ENCODE peak calls at places on chromosomes 7 and 10, in seven cellular contexts. Y is body of pancreas, B is gastrocnemius medialis, X is GM12878, C is Peyer's patch, H is right lobe of liver, Z is tibial nerve. A is an unnamed sample.

GRCh38 chr10:80473692-80474596 is 19.8 kb downstream of the TSPAN14 start:
- DNase-seq in Z (no peak), X (no peak), C (no peak), Y (no peak), H (no peak), B (no peak), A (no peak)

GRCh38 chr7:74575083-74575803 is 82.3 kb upstream of the GTF2I start:
- DNase-seq in C (no peak), Z (no peak), Y (no peak), X (no peak), H (no peak), B (no peak), A (no peak)

GRCh38 chr10:69475433-69475830 is 24.2 kb downstream of the TSPAN15 start:
- DNase-seq in Z (no peak), B (no peak), Y (no peak), H (no peak), C (no peak), X (no peak), A (no peak)

GRCh38 chr10:49309691-49310371 is 10.9 kb downstream of the C10orf71 start:
- DNase-seq in C (peak; percentile 63), H (no peak), X (peak; percentile 41), B (no peak), Y (no peak), Z (no peak), A (no peak)

GRCh38 chr7:3285652-3286051 is 15.4 kb upstream of the SDK1 start:
- DNase-seq in B (no peak), Y (no peak), H (no peak), Z (no peak), C (no peak), X (no peak), A (no peak)

GRCh38 chr10:86057708-86058107 is 308.9 kb downstream of the GRID1 start:
- DNase-seq in B (no peak), Z (no peak), C (no peak), Y (no peak), H (no peak), X (no peak), A (no peak)

GRCh38 chr10:127293640-127294039 is 97.2 kb upstream of the INSYN2A start:
- DNase-seq in Z (no peak), C (no peak), B (no peak), H (no peak), Y (no peak), X (no peak), A (no peak)

GRCh38 chr7:13042605-13043236 is 355.3 kb downstream of the ARL4A start:
- DNase-seq in C (no peak), Y (no peak), H (no peak), X (no peak), Z (no peak), B (no peak), A (no peak)

GRCh38 chr7:41459623-41460256 is 243.2 kb downstream of the INHBA start:
- DNase-seq in Y (no peak), C (no peak), B (no peak), H (peak; percentile 29), X (no peak), Z (no peak), A (no peak)

GRCh38 chr10:71706216-71707121 is 13.1 kb downstream of the C10orf105 start:
- DNase-seq in Z (no peak), C (no peak), H (no peak), B (no peak), X (no peak), Y (no peak), A (no peak)

GRCh38 chr7:29806793-29807178 is 478 bp downstream of the WIPF3 start:
- DNase-seq in H (no peak), C (no peak), Z (no peak), X (no peak), Y (no peak), B (no peak), A (peak; percentile 37)

GRCh38 chr7:141225916-141226618 is 152.2 kb downstream of the TMEM178B start:
- DNase-seq in H (no peak), X (peak; percentile 3), B (no peak), C (no peak), Y (no peak), Z (no peak), A (no peak)

GRCh38 chr7:28433604-28434254 is 21.4 kb downstream of the CREB5 start:
- DNase-seq in C (no peak), Y (no peak), X (no peak), B (no peak), H (no peak), Z (peak; percentile 27), A (no peak)

GRCh38 chr7:77738871-77739270 is 42.6 kb downstream of the RSBN1L start:
- DNase-seq in B (no peak), Y (no peak), Z (no peak), H (no peak), C (no peak), X (no peak), A (no peak)

GRCh38 chr10:71205468-71205867 is 6.9 kb upstream of the UNC5B start:
- DNase-seq in C (no peak), Y (no peak), H (no peak), B (no peak), X (no peak), Z (no peak), A (no peak)

GRCh38 chr7:57868771-57869483 is 418.9 kb downstream of the ZNF716 start:
- DNase-seq in C (no peak), Y (peak; percentile 11), B (no peak), H (peak; percentile 35), Z (no peak), X (no peak), A (no peak)

GRCh38 chr10:106175760-106176377 is 988.6 kb downstream of the SORCS1 start:
- DNase-seq in Y (no peak), X (no peak), H (no peak), B (no peak), C (no peak), Z (no peak), A (no peak)

GRCh38 chr7:154913645-154914579 is 89.0 kb downstream of the PAXIP1 start:
- DNase-seq in B (peak; percentile 51), C (peak; percentile 87), H (peak; percentile 91), Y (peak; percentile 93), Z (peak; percentile 92), X (no peak), A (no peak)

GRCh38 chr10:4326647-4327046 is 499.4 kb upstream of the AKR1E2 start:
- DNase-seq in Z (no peak), X (no peak), Y (no peak), H (no peak), C (no peak), B (no peak), A (no peak)

GRCh38 chr10:96833220-96834001 is 1.3 kb downstream of the LCOR start:
- DNase-seq in B (peak; percentile 12), X (no peak), C (no peak), H (no peak), Y (peak; percentile 21), Z (no peak), A (no peak)

GRCh38 chr10:98259606-98260319 is 8.2 kb downstream of the LOXL4 start:
- DNase-seq in C (no peak), Y (no peak), B (no peak), X (no peak), H (no peak), Z (no peak), A (peak; percentile 79)

GRCh38 chr10:11120711-11121110 is 103.0 kb downstream of the CELF2 start:
- DNase-seq in B (no peak), C (no peak), Z (no peak), Y (no peak), H (no peak), X (no peak), A (no peak)

DNA sequence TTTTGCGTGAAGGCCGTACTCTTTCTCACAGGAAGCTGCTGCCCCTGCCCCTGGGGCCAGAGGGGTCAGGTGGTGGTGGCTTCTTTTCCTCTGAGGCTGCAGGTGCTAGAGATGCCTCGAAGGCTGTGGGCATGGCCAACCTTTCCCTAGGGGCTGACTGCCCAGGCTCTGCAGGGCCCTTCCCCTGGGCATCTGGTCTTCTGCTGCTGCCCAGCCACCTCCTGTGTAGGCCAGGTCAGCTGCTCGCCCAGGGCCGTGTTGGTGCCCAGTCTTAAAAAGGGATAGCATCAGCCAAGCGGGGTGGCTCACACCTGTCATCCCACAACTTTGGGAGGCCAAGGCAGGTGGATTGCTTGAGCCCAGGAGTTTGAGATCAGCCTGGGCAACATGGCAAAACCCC is 114.3 kb downstream of the FAM53B start:
- DNase-seq in X (no peak), H (no peak), B (no peak), Z (no peak), C (no peak), Y (no peak), A (no peak)
- TF ChIP-seq POLR2A in X (no peak), H (no peak), B (no peak), Z (no peak), C (no peak), Y (no peak), A (no peak)

GRCh38 chr10:3172446-3173172 is at the start of gene PITRM1:
- DNase-seq in Y (peak; percentile 99), Z (peak; percentile 97), B (peak; percentile 99), H (peak; percentile 99), X (peak; percentile 95), C (peak; percentile 99), A (peak; percentile 100)
- TF ChIP-seq POLR2A in Y (peak; percentile 99), Z (peak; percentile 93), B (peak; percentile 99), H (peak; percentile 99), X (peak; percentile 100), C (peak; percentile 97), A (peak; percentile 99)

GRCh38 chr7:101134399-101134980 is 7.6 kb downstream of the SERPINE1 start:
- DNase-seq in H (no peak), Y (no peak), B (no peak), X (no peak), C (no peak), Z (no peak), A (no peak)

GRCh38 chr7:101129603-101130117 is 2.8 kb downstream of the SERPINE1 start:
- DNase-seq in Y (no peak), X (no peak), H (no peak), C (no peak), Z (no peak), B (no peak), A (no peak)

GRCh38 chr7:101138149-101138870 is 11.4 kb downstream of the SERPINE1 start:
- DNase-seq in X (peak; percentile 79), C (peak; percentile 63), B (peak; percentile 65), H (peak; percentile 86), Y (peak; percentile 70), Z (peak; percentile 88), A (peak; percentile 96)

GRCh38 chr7:101137651-101138148 is 10.8 kb downstream of the SERPINE1 start:
- DNase-seq in H (peak; percentile 46), Y (no peak), B (no peak), C (no peak), Z (no peak), X (no peak), A (no peak)

GRCh38 chr7:101133621-101134398 is 6.9 kb downstream of the SERPINE1 start:
- DNase-seq in B (no peak), X (no peak), Z (no peak), H (no peak), C (no peak), Y (no peak), A (no peak)
- TF ChIP-seq POLR2A in B (no peak), X (no peak), Z (no peak), H (peak; percentile 23), C (no peak), Y (no peak), A (no peak)

DNA sequence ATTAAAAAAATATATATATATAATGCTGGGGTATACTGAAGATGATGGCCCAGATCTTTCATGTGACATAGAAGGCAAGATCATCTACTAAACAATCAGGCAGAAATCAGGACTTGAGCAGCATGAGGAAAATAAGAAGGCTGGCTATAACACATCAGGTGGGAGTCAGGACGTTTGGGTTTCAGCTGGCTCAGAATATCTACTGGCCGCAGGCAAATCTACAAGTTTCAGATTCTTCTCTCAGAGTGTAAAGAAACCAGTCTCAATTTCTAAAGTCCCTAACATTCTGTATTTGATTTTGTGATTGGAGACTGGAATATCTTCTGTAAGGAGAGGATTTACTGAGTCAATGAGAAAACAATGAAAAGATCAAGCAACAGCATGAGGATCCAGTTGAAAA is 37.7 kb upstream of the FAM3C start:
- DNase-seq in X (peak; percentile 16), Z (no peak), H (no peak), Y (no peak), C (no peak), B (no peak), A (no peak)
- TF ChIP-seq POLR2A in X (no peak), Z (no peak), H (no peak), Y (no peak), C (no peak), B (no peak), A (no peak)

A was measured in esophagus muscularis mucosa.